ENCODE peak calls at places on chromosomes 2 and 18, in eight cellular contexts. N is pancreas, B is left lung, Q is astrocyte of the spinal cord, U is foreskin fibroblast, Y is neural progenitor cell, C is cardiac fibroblast, K is uterus. G is an unnamed sample.

GRCh38 chr2:69177063-69177771 is 164.2 kb downstream of the ANTXR1 start:
- DNase-seq in K (peak; percentile 48), C (peak; percentile 98), Y (peak; percentile 61), N (peak; percentile 54), Q (peak; percentile 88), B (peak; percentile 78), U (peak; percentile 95), G (peak; percentile 100)

GRCh38 chr18:9653390-9653789 is 39.0 kb upstream of the PPP4R1 start:
- DNase-seq in B (no peak), C (peak; percentile 55), K (no peak), U (peak; percentile 82), Y (no peak), N (no peak), Q (peak; percentile 26), G (no peak)

GRCh38 chr2:182324665-182325064 is 102.2 kb downstream of the PDE1A start:
- DNase-seq in Y (no peak), N (no peak), Q (peak; percentile 64), U (peak; percentile 15), K (no peak), B (no peak), C (peak; percentile 74), G (no peak)

GRCh38 chr2:210593166-210593565 is 36.8 kb downstream of the CPS1 start:
- DNase-seq in Y (no peak), K (no peak), Q (peak; percentile 32), N (no peak), B (no peak), U (no peak), C (no peak), G (peak; percentile 42)

GRCh38 chr2:163370169-163370886 is 365.5 kb downstream of the FIGN start:
- DNase-seq in U (no peak), C (no peak), Q (no peak), Y (no peak), B (no peak), K (no peak), N (no peak), G (no peak)

GRCh38 chr18:46250812-46251173 is 146.6 kb downstream of the HAUS1 start:
- DNase-seq in B (no peak), K (no peak), Y (no peak), N (no peak), U (no peak), Q (no peak), C (no peak), G (no peak)

GRCh38 chr18:13451661-13452447 is 233.3 kb downstream of the LDLRAD4 start:
- DNase-seq in Q (no peak), K (no peak), C (no peak), Y (peak; percentile 37), N (no peak), B (no peak), U (no peak), G (no peak)

GRCh38 chr18:21167641-21168372 is 56.2 kb upstream of the ROCK1 start:
- DNase-seq in B (no peak), K (no peak), N (peak; percentile 39), C (no peak), Y (peak; percentile 35), U (no peak), Q (peak; percentile 13), G (no peak)

GRCh38 chr2:36695746-36696415 is 626 bp upstream of the VIT start:
- DNase-seq in N (no peak), K (no peak), C (peak; percentile 45), B (no peak), U (peak; percentile 59), Q (peak; percentile 56), Y (no peak), G (peak; percentile 78)

GRCh38 chr2:60441791-60442190 is 111.7 kb downstream of the BCL11A start:
- DNase-seq in K (no peak), B (no peak), N (no peak), C (no peak), U (no peak), Y (no peak), Q (no peak), G (no peak)

GRCh38 chr18:11976882-11977281 is 4.4 kb upstream of the IMPA2 start:
- DNase-seq in Q (peak; percentile 55), N (no peak), B (no peak), Y (no peak), U (peak; percentile 88), C (peak; percentile 66), K (no peak), G (peak; percentile 67)

GRCh38 chr2:164771897-164772296 is 69.7 kb downstream of the COBLL1 start:
- DNase-seq in B (no peak), N (no peak), C (no peak), Y (no peak), K (no peak), Q (no peak), U (no peak), G (no peak)

GRCh38 chr2:31729442-31730092 is 148.8 kb upstream of the SRD5A2 start:
- DNase-seq in B (no peak), K (no peak), C (peak; percentile 6), U (peak; percentile 74), N (no peak), Y (peak; percentile 45), Q (no peak), G (peak; percentile 47)

GRCh38 chr2:213229814-213230213 is 54.5 kb upstream of the SPAG16 start:
- DNase-seq in U (peak; percentile 69), Y (no peak), C (peak; percentile 51), N (no peak), K (no peak), Q (peak; percentile 88), B (no peak), G (peak; percentile 57)

GRCh38 chr2:129891341-129892320 is 87.8 kb upstream of the RAB6C start:
- DNase-seq in N (no peak), U (no peak), K (no peak), C (no peak), B (no peak), Q (no peak), Y (peak; percentile 15), G (no peak)

GRCh38 chr18:26397019-26397418 is 151.3 kb downstream of the KCTD1 start:
- DNase-seq in C (no peak), Q (no peak), N (no peak), Y (no peak), U (no peak), B (no peak), K (no peak), G (no peak)

GRCh38 chr2:74440005-74440377 is 1.7 kb downstream of the RTKN start:
- DNase-seq in Y (peak; percentile 69), C (peak; percentile 74), B (no peak), N (no peak), Q (peak; percentile 51), K (peak; percentile 57), U (peak; percentile 84), G (peak; percentile 48)

GRCh38 chr2:16649353-16650286 is 16.0 kb downstream of the CYRIA start:
- DNase-seq in Q (no peak), Y (no peak), K (no peak), U (no peak), C (no peak), B (no peak), N (no peak), G (no peak)

GRCh38 chr2:138035597-138036217 is 71.4 kb downstream of the HNMT start:
- DNase-seq in B (no peak), N (no peak), Q (no peak), K (no peak), Y (peak; percentile 2), C (peak; percentile 56), U (no peak), G (peak; percentile 67)

GRCh38 chr2:6073260-6074141 is 381.3 kb downstream of the SOX11 start:
- DNase-seq in Q (peak; percentile 95), Y (peak; percentile 73), B (no peak), C (no peak), U (no peak), K (no peak), N (no peak), G (no peak)

GRCh38 chr18:41767960-41768359 is 187.1 kb upstream of the PIK3C3 start:
- DNase-seq in Y (peak; percentile 29), K (no peak), Q (peak; percentile 42), B (no peak), C (peak; percentile 49), N (no peak), U (peak; percentile 28), G (peak; percentile 29)

DNA sequence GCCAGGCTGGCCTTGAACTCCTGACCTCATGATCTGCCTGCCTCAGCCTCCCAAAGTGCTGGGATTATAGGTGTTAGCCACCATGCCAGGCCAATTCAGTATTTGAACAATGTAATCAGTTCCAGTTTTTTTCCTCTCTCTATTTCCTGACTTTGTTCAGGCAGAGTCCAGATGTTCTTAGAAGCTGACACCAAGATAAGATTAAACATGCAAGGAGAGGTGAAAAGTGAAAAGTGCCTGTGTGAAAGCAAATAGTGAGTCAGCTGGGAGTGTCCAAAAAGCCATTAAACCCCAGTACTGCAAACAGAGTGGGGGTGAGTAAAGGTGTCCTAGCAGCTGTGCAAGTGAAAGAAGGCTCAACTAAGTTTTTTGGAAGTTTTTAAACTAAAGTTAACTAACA is 231.5 kb downstream of the PTH2R start:
- DNase-seq in B (no peak), N (no peak), C (no peak), U (no peak), Q (no peak), K (no peak), Y (no peak), G (no peak)
- TF ChIP-seq CTCF in B (no peak), N (no peak), C (no peak), U (no peak), Q (no peak), K (no peak), Y (no peak), G (no peak)

GRCh38 chr18:63949068-63949737 is at the start of gene HMSD:
- DNase-seq in Y (peak; percentile 84), K (peak; percentile 25), N (peak; percentile 47), B (peak; percentile 78), U (peak; percentile 58), Q (peak; percentile 50), C (peak; percentile 36), G (peak; percentile 22)
- H3K4me3 ChIP-seq in Y (peak within 1 kb of the TSS; percentile 39), K (peak within 1 kb of the TSS; percentile 3), N (peak within 1 kb of the TSS; percentile 3), B (peak within 1 kb of the TSS; percentile 32), U (peak within 1 kb of the TSS; percentile 49), Q (peak within 1 kb of the TSS; percentile 57), C (peak within 1 kb of the TSS; percentile 41), G (peak within 1 kb of the TSS; percentile 59)

GRCh38 chr2:54704688-54705605 is 18.5 kb upstream of the EML6 start:
- DNase-seq in N (no peak), B (no peak), U (peak; percentile 79), Y (peak; percentile 56), K (no peak), C (peak; percentile 83), Q (peak; percentile 80), G (peak; percentile 73)
- TF ChIP-seq CTCF in N (peak; percentile 29), B (peak; percentile 55), U (peak; percentile 20), Y (peak; percentile 63), K (peak; percentile 65), C (peak; percentile 28), Q (peak; percentile 39), G (peak; percentile 67)

DNA sequence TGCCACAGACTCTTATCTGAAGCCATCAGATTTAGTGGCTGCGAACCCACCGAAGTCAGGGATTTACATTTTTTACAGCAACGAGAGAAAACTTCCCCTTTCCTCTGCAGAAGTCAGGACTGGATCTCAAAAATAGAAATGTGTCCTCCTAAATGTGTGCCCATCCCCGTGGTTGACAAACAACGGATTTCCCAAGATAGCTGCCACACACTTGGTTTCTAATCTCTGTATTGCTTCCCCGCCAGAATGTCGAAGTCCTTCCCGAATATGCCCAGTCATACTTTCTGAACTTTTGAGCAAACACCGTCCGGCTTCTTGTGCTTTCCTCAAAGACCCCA is 847 bp upstream of the ADAM23 start:
- DNase-seq in U (peak; percentile 30), N (no peak), Y (no peak), C (no peak), K (no peak), Q (no peak), B (no peak), G (no peak)
- H3K4me3 ChIP-seq in U (peak overlapping the region; percentile 46), N (peak overlapping the region; percentile 42), Y (peak overlapping the region; percentile 99), C (peak overlapping the region; percentile 46), K (peak overlapping the region; percentile 44), Q (no peak overlapping the region), B (no peak overlapping the region), G (peak overlapping the region; percentile 55)

GRCh38 chr2:56191617-56192016 is 7.8 kb downstream of the CCDC85A start:
- DNase-seq in K (no peak), U (peak; percentile 59), N (no peak), B (no peak), C (peak; percentile 38), Q (peak; percentile 23), Y (peak; percentile 64), G (peak; percentile 70)
- TF ChIP-seq CTCF in K (peak; percentile 19), U (peak; percentile 47), N (peak; percentile 23), B (peak; percentile 29), C (peak; percentile 81), Q (peak; percentile 54), Y (peak; percentile 66), G (peak; percentile 79)